ENCODE peak calls at places on chromosomes 12 and 14, in six cellular contexts. T, S, I, F, J and B are unnamed samples.
A peak's percentile ranks its signal among the peaks of the same experiment; 100 is the strongest.

GRCh38 chr14:76232782-76233181 is 81.1 kb downstream of the GPATCH2L start:
- DNase-seq in T (no peak), S (no peak), I (no peak), F (no peak), J (no peak), B (no peak)

GRCh38 chr14:51182166-51182565 is 57.9 kb upstream of the TMX1 start:
- DNase-seq in T (no peak), S (peak; percentile 57), I (no peak), F (peak; percentile 73), J (no peak), B (no peak)

GRCh38 chr14:99589031-99589441 is 15.0 kb downstream of the CCDC85C start:
- DNase-seq in T (no peak), S (no peak), I (no peak), F (no peak), J (no peak), B (no peak)

GRCh38 chr12:49187184-49187583 is 1.7 kb downstream of the TUBA1A start:
- DNase-seq in T (peak; percentile 13), S (peak; percentile 50), I (peak; percentile 61), F (peak; percentile 40), J (no peak), B (no peak)

GRCh38 chr12:103166949-103167348 is 209.5 kb downstream of the ASCL1 start:
- DNase-seq in T (no peak), S (no peak), I (no peak), F (no peak), J (no peak), B (no peak)

GRCh38 chr14:63457498-63457897 is 85.7 kb downstream of the PPP2R5E start:
- DNase-seq in T (no peak), S (no peak), I (no peak), F (no peak), J (no peak), B (no peak)

GRCh38 chr12:108772247-108772646 is 40.9 kb upstream of the CORO1C start:
- DNase-seq in T (no peak), S (no peak), I (no peak), F (no peak), J (peak; percentile 49), B (peak; percentile 24)

GRCh38 chr14:103103461-103104388 is 9.2 kb downstream of the EXOC3L4 start:
- DNase-seq in T (peak; percentile 74), S (no peak), I (peak; percentile 35), F (no peak), J (peak; percentile 84), B (peak; percentile 79)

GRCh38 chr14:52363001-52363704 is 49.0 kb downstream of the PTGER2 start:
- DNase-seq in T (no peak), S (no peak), I (no peak), F (no peak), J (no peak), B (no peak)

GRCh38 chr14:65098586-65098985 is 3.7 kb downstream of the MAX start:
- DNase-seq in T (no peak), S (peak; percentile 61), I (peak; percentile 46), F (no peak), J (no peak), B (no peak)

GRCh38 chr14:73888971-73889370 is 2.3 kb downstream of the ZNF410 start:
- DNase-seq in T (no peak), S (no peak), I (peak; percentile 28), F (no peak), J (no peak), B (no peak)

GRCh38 chr14:105389534-105389933 is 8.8 kb upstream of the TEX22 start:
- DNase-seq in T (no peak), S (no peak), I (no peak), F (no peak), J (no peak), B (no peak)

GRCh38 chr14:76138758-76139723 is 12.7 kb upstream of the GPATCH2L start:
- DNase-seq in T (no peak), S (no peak), I (no peak), F (no peak), J (no peak), B (no peak)

GRCh38 chr12:2240390-2240789 is 187.6 kb downstream of the CACNA1C start:
- DNase-seq in T (no peak), S (no peak), I (no peak), F (no peak), J (no peak), B (no peak)
- TF ChIP-seq CTCF in T (no peak), S (no peak), I (no peak), F (no peak), J (no peak), B (no peak)

GRCh38 chr12:71684081-71684480 is 1.8 kb upstream of the TMEM19 start:
- DNase-seq in T (no peak), S (no peak), I (no peak), F (no peak), J (no peak), B (no peak)

GRCh38 chr12:71688961-71689570 is 3.2 kb downstream of the TMEM19 start:
- DNase-seq in T (no peak), S (no peak), I (no peak), F (no peak), J (no peak), B (no peak)

GRCh38 chr12:71685312-71685906 is 473 bp upstream of the TMEM19 start:
- DNase-seq in T (no peak), S (no peak), I (no peak), F (no peak), J (peak; percentile 14), B (no peak)

GRCh38 chr12:71685961-71686657 is at the start of gene TMEM19:
- DNase-seq in T (peak; percentile 91), S (peak; percentile 93), I (peak; percentile 86), F (peak; percentile 58), J (peak; percentile 93), B (peak; percentile 91)

GRCh38 chr12:71686658-71687025 is 760 bp downstream of the TMEM19 start:
- DNase-seq in T (no peak), S (no peak), I (peak; percentile 19), F (no peak), J (no peak), B (no peak)
- TF ChIP-seq CTCF in T (no peak), S (no peak), I (no peak), F (no peak), J (no peak), B (no peak)

GRCh38 chr14:106564058-106564643 is 1037.8 kb downstream of the TMEM121 start:
- DNase-seq in T (peak; percentile 16), S (no peak), I (no peak), F (no peak), J (peak; percentile 54), B (peak; percentile 68)
- TF ChIP-seq CTCF in T (peak; percentile 57), S (no peak), I (no peak), F (peak; percentile 1), J (peak; percentile 41), B (peak; percentile 52)

GRCh38 chr12:26465419-26466097 is 270.2 kb downstream of the SSPN start:
- DNase-seq in T (no peak), S (no peak), I (no peak), F (peak; percentile 28), J (no peak), B (no peak)
- TF ChIP-seq CTCF in T (no peak), S (no peak), I (no peak), F (peak; percentile 45), J (no peak), B (no peak)